ENCODE peak calls at places on chromosomes 11 and 22, in four cellular contexts. I, E, L and K are unnamed samples. For H3K4me1, the result is how much of the 10 kb centered on the place peaks cover.

GRCh38 chr22:39943366-39943765 is 16.8 kb upstream of the TMA7B start:
- DNase-seq in E (no peak), I (peak), L (no peak), K (no peak)

GRCh38 chr11:7892059-7892699 is 38.9 kb downstream of the OR10A6 start:
- DNase-seq in I (no peak), L (no peak), E (peak), K (no peak)

GRCh38 chr22:39959640-39960447 is at the start of gene TMA7B:
- DNase-seq in I (no peak), E (peak), L (no peak), K (peak)

GRCh38 chr22:21707677-21708076 is 27.9 kb downstream of the YPEL1 start:
- DNase-seq in L (no peak), E (peak), I (no peak), K (no peak)

GRCh38 chr11:122181893-122182292 is 65.9 kb upstream of the BLID start:
- DNase-seq in I (no peak), E (no peak), L (no peak), K (no peak)

GRCh38 chr11:1863352-1864215 is 10.7 kb downstream of the LSP1 start:
- DNase-seq in I (no peak), L (no peak), E (peak), K (no peak)

GRCh38 chr11:15327786-15328231 is 213.1 kb downstream of the INSC start:
- DNase-seq in L (no peak), I (no peak), E (peak), K (no peak)

GRCh38 chr11:63940786-63941185 is 2.0 kb downstream of the NAA40 start:
- DNase-seq in L (no peak), E (no peak), I (no peak), K (no peak)

GRCh38 chr11:11045156-11045670 is 187.4 kb upstream of the ZBED5 start:
- DNase-seq in L (no peak), E (no peak), I (no peak), K (no peak)
- H3K4me1 ChIP-seq in L (under half), E (under half), I (under half), K (under half)

GRCh38 chr11:115220881-115221280 is 283.3 kb downstream of the CADM1 start:
- DNase-seq in L (no peak), E (no peak), I (no peak), K (no peak)

GRCh38 chr11:115222218-115222862 is 281.9 kb downstream of the CADM1 start:
- DNase-seq in I (peak), L (peak), E (peak), K (no peak)

GRCh38 chr11:115222863-115223530 is 281.2 kb downstream of the CADM1 start:
- DNase-seq in L (no peak), I (no peak), E (no peak), K (no peak)

GRCh38 chr11:115220423-115220822 is 283.8 kb downstream of the CADM1 start:
- DNase-seq in I (no peak), E (no peak), L (no peak), K (no peak)

GRCh38 chr11:115221461-115222069 is 282.6 kb downstream of the CADM1 start:
- DNase-seq in L (no peak), I (no peak), E (no peak), K (no peak)
- H3K4me1 ChIP-seq in L (under half), I (under half), E (under half), K (under half)

GRCh38 chr11:94150704-94151103 is 22.1 kb downstream of the PANX1 start:
- DNase-seq in E (no peak), L (no peak), I (no peak), K (no peak)
- H3K4me1 ChIP-seq in E (under half), L (under half), I (under half), K (under half)

DNA sequence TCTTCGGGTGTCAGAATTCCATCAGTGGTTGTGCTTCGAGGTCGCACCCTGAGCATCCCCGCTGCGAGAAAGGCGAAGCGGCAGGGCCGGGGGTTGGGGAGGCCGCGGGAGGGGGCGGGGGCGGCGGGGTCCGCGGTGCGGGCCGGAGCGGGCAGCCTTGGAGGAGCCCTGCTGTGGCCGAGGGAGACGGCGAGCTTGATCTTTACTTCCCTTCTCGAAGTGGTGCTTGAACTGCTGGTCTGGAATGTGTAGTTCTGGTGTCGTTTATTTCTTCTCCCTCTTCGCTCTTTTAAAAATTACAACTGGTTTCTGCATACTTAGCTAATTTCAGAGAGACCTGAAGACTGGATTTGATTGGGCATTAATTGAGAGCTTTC is 1.1 kb downstream of the APLP2 start:
- DNase-seq in I (no peak), E (peak), L (no peak), K (no peak)
- H3K4me1 ChIP-seq in I (under half), E (under half), L (under half), K (under half)

DNA sequence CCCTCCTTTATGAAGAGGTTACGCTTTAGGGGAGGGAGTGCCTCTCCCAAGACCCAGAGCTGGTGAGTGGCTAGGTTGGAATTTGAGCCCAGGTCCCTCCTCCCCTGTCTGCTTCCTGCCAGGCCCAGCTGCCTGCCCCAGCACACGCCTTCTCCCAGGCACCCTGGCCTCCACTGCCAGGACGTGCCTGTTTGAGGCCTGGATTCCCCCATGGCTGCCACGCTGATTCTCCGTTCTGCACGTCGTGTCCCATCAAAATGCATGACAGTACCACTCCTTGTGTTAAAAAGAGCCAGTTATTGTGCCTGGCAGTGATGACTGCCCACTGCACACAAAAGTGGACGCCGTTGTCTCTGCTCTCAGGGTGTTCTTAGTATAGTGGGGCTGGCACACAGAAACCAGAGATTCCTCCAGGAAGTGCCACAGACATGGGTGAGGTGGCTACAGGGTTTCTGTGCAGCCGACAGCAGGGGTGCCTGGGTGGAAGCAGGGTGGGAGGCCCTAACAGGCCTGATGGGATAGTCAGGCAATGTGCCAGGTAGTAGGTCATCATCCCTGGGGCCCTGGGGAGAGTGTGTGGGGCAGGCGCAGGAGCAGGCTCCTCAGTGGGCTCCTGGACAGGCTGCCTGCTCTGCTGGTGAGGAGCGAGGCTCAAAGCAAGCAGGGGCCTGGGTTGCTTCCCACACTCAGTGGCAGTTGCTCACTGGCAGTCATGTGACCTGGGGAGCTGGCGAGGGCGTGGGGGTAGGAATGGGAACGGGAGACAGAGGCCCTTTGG is 24.2 kb downstream of the MED15 start:
- DNase-seq in E (peak), L (no peak), I (no peak), K (no peak)
- H3K4me1 ChIP-seq in E (under half), L (under half), I (half or more), K (under half)